ENCODE peak calls at places on chromosomes 5 and 9, in six cellular contexts. One of them, this sample, is unnamed.

GRCh38 chr9:121445986-121446385 is 53.7 kb downstream of the GGTA1 start:
- DNase-seq in cardiac fibroblast: no peak
- DNase-seq in cardiac muscle cell: no peak
- DNase-seq in body of pancreas: no peak
- DNase-seq in GM12864: no peak
- DNase-seq in uterus: no peak
- DNase-seq in this sample: peak

GRCh38 chr9:68685770-68686169 is 19.3 kb upstream of the PIP5K1B start:
- DNase-seq in cardiac fibroblast: no peak
- DNase-seq in cardiac muscle cell: peak
- DNase-seq in body of pancreas: peak
- DNase-seq in GM12864: peak
- DNase-seq in uterus: no peak
- DNase-seq in this sample: peak

GRCh38 chr5:62475072-62475471 is 62.5 kb downstream of the IPO11 start:
- DNase-seq in cardiac fibroblast: peak
- DNase-seq in cardiac muscle cell: peak
- DNase-seq in body of pancreas: no peak
- DNase-seq in GM12864: no peak
- DNase-seq in uterus: no peak
- DNase-seq in this sample: no peak

GRCh38 chr9:88258012-88258411 is 119.7 kb upstream of the SPATA31C2 start:
- DNase-seq in cardiac fibroblast: peak
- DNase-seq in cardiac muscle cell: peak
- DNase-seq in body of pancreas: peak
- DNase-seq in GM12864: no peak
- DNase-seq in uterus: peak
- DNase-seq in this sample: no peak

GRCh38 chr5:122972877-122973276 is 63.6 kb downstream of the PPIC start:
- DNase-seq in cardiac fibroblast: no peak
- DNase-seq in cardiac muscle cell: no peak
- DNase-seq in body of pancreas: no peak
- DNase-seq in GM12864: no peak
- DNase-seq in uterus: no peak
- DNase-seq in this sample: no peak

GRCh38 chr5:58722160-58722559 is 139.3 kb downstream of the RAB3C start:
- DNase-seq in cardiac fibroblast: no peak
- DNase-seq in cardiac muscle cell: no peak
- DNase-seq in body of pancreas: no peak
- DNase-seq in GM12864: no peak
- DNase-seq in uterus: no peak
- DNase-seq in this sample: no peak

GRCh38 chr9:124800306-124801259 is 23.6 kb downstream of the OLFML2A start:
- DNase-seq in cardiac fibroblast: peak
- DNase-seq in cardiac muscle cell: peak
- DNase-seq in body of pancreas: peak
- DNase-seq in GM12864: no peak
- DNase-seq in uterus: peak
- DNase-seq in this sample: peak

GRCh38 chr5:142960309-142960696 is 190.1 kb downstream of the ARHGAP26 start:
- DNase-seq in cardiac fibroblast: peak
- DNase-seq in cardiac muscle cell: peak
- DNase-seq in body of pancreas: no peak
- DNase-seq in GM12864: no peak
- DNase-seq in uterus: no peak
- DNase-seq in this sample: no peak

GRCh38 chr5:128081111-128081865 is 2.3 kb upstream of the SLC12A2 start:
- DNase-seq in cardiac fibroblast: peak
- DNase-seq in cardiac muscle cell: peak
- DNase-seq in body of pancreas: peak
- DNase-seq in GM12864: no peak
- DNase-seq in uterus: no peak
- DNase-seq in this sample: peak

GRCh38 chr5:60687927-60688720 is 11.8 kb downstream of the DEPDC1B start:
- DNase-seq in cardiac fibroblast: peak
- DNase-seq in cardiac muscle cell: peak
- DNase-seq in body of pancreas: no peak
- DNase-seq in GM12864: no peak
- DNase-seq in uterus: no peak
- DNase-seq in this sample: peak

GRCh38 chr9:126002476-126003350 is 255.5 kb downstream of the PBX3 start:
- DNase-seq in cardiac fibroblast: no peak
- DNase-seq in cardiac muscle cell: no peak
- DNase-seq in body of pancreas: no peak
- DNase-seq in GM12864: no peak
- DNase-seq in uterus: no peak
- DNase-seq in this sample: no peak

GRCh38 chr9:109498195-109499060 is at the start of gene PTPN3:
- DNase-seq in cardiac fibroblast: no peak
- DNase-seq in cardiac muscle cell: no peak
- DNase-seq in body of pancreas: peak
- DNase-seq in GM12864: no peak
- DNase-seq in uterus: no peak
- DNase-seq in this sample: no peak

GRCh38 chr9:130417602-130418001 is 27.2 kb upstream of the ASS1 start:
- DNase-seq in cardiac fibroblast: no peak
- DNase-seq in cardiac muscle cell: no peak
- DNase-seq in body of pancreas: no peak
- DNase-seq in GM12864: no peak
- DNase-seq in uterus: no peak
- DNase-seq in this sample: peak

GRCh38 chr5:53019320-53019719 is 30.2 kb downstream of the ITGA2 start:
- DNase-seq in cardiac fibroblast: peak
- DNase-seq in cardiac muscle cell: peak
- DNase-seq in body of pancreas: no peak
- DNase-seq in GM12864: no peak
- DNase-seq in uterus: no peak
- DNase-seq in this sample: no peak

GRCh38 chr9:126847051-126847450 is 13.4 kb upstream of the ZBTB34 start:
- DNase-seq in cardiac fibroblast: no peak
- DNase-seq in cardiac muscle cell: no peak
- DNase-seq in body of pancreas: no peak
- DNase-seq in GM12864: no peak
- DNase-seq in uterus: no peak
- DNase-seq in this sample: no peak

GRCh38 chr9:134546231-134546731 is 95.3 kb upstream of the COL5A1 start:
- DNase-seq in cardiac fibroblast: peak
- DNase-seq in cardiac muscle cell: peak
- DNase-seq in body of pancreas: no peak
- DNase-seq in GM12864: no peak
- DNase-seq in uterus: no peak
- DNase-seq in this sample: no peak

GRCh38 chr5:62977641-62978040 is 399.0 kb downstream of the LRRC70 start:
- DNase-seq in cardiac fibroblast: no peak
- DNase-seq in cardiac muscle cell: no peak
- DNase-seq in body of pancreas: no peak
- DNase-seq in GM12864: no peak
- DNase-seq in uterus: no peak
- DNase-seq in this sample: no peak

GRCh38 chr5:95761771-95762680 is 30.9 kb downstream of the RHOBTB3 start:
- DNase-seq in cardiac fibroblast: peak
- DNase-seq in cardiac muscle cell: peak
- DNase-seq in body of pancreas: no peak
- DNase-seq in GM12864: no peak
- DNase-seq in uterus: no peak
- DNase-seq in this sample: no peak

GRCh38 chr5:95762681-95763041 is 31.5 kb downstream of the RHOBTB3 start:
- DNase-seq in cardiac fibroblast: peak
- DNase-seq in cardiac muscle cell: peak
- DNase-seq in body of pancreas: no peak
- DNase-seq in GM12864: no peak
- DNase-seq in uterus: no peak
- DNase-seq in this sample: no peak

GRCh38 chr5:95760291-95761191 is 29.4 kb downstream of the RHOBTB3 start:
- DNase-seq in cardiac fibroblast: peak
- DNase-seq in cardiac muscle cell: peak
- DNase-seq in body of pancreas: no peak
- DNase-seq in GM12864: peak
- DNase-seq in uterus: no peak
- DNase-seq in this sample: peak

GRCh38 chr5:95759005-95759404 is 27.9 kb downstream of the RHOBTB3 start:
- DNase-seq in cardiac fibroblast: no peak
- DNase-seq in cardiac muscle cell: no peak
- DNase-seq in body of pancreas: peak
- DNase-seq in GM12864: no peak
- DNase-seq in uterus: no peak
- DNase-seq in this sample: no peak

GRCh38 chr5:95759634-95760033 is 28.5 kb downstream of the RHOBTB3 start:
- DNase-seq in cardiac fibroblast: peak
- DNase-seq in cardiac muscle cell: peak
- DNase-seq in body of pancreas: peak
- DNase-seq in GM12864: no peak
- DNase-seq in uterus: no peak
- DNase-seq in this sample: no peak
- H3K4me3 ChIP-seq in cardiac fibroblast: no peak
- H3K4me3 ChIP-seq in cardiac muscle cell: no peak
- H3K4me3 ChIP-seq in body of pancreas: no peak
- H3K4me3 ChIP-seq in GM12864: no peak
- H3K4me3 ChIP-seq in uterus: no peak
- H3K4me3 ChIP-seq in this sample: no peak

DNA sequence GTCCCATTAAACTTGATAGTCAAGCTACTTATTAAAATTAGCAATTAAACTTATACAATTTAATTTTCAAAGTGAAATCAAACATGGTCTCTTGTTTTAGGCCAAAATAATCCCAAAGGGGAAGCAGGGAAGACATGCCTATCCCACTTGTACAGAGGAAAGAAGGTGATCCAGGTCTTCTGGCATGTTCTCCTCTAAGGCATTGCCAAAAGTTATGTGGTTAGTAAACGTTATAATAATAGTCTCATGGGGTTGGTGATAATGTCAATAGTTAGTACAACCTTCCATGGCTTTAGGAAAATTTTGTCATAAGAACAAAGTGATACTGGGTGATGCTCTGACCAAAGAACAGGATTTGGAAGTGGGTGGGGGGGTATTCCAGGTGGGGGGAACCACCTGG is 52.8 kb downstream of the ROR2 start:
- DNase-seq in cardiac fibroblast: no peak
- DNase-seq in cardiac muscle cell: peak
- DNase-seq in body of pancreas: no peak
- DNase-seq in GM12864: no peak
- DNase-seq in uterus: no peak
- DNase-seq in this sample: no peak
- TF ChIP-seq CTCF in cardiac fibroblast: no peak
- TF ChIP-seq CTCF in cardiac muscle cell: no peak
- TF ChIP-seq CTCF in body of pancreas: no peak
- TF ChIP-seq CTCF in GM12864: no peak
- TF ChIP-seq CTCF in uterus: no peak
- TF ChIP-seq CTCF in this sample: no peak

DNA sequence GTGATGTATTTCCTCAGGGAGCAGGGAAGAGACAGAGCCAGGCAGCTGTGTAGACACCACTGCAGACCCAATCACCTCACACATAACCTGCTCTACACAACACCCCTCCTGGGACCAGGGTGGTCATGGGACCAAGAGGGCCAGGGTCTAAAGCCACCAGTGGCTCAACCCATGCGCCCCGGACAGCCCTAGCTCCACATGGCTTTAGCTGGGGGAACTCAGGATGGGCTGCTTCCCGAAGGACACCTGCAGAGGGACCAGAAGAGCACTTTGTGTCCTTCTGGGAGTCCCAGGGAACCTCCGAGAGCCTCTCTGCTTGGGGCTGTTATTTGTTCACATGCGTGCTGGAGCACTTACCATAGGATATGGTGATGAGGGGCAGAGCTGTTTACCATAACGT is 12.4 kb downstream of the SEPTIN8 start:
- DNase-seq in cardiac fibroblast: no peak
- DNase-seq in cardiac muscle cell: no peak
- DNase-seq in body of pancreas: no peak
- DNase-seq in GM12864: no peak
- DNase-seq in uterus: no peak
- DNase-seq in this sample: no peak
- H3K4me3 ChIP-seq in cardiac fibroblast: no peak
- H3K4me3 ChIP-seq in cardiac muscle cell: no peak
- H3K4me3 ChIP-seq in body of pancreas: no peak
- H3K4me3 ChIP-seq in GM12864: no peak
- H3K4me3 ChIP-seq in uterus: no peak
- H3K4me3 ChIP-seq in this sample: no peak

DNA sequence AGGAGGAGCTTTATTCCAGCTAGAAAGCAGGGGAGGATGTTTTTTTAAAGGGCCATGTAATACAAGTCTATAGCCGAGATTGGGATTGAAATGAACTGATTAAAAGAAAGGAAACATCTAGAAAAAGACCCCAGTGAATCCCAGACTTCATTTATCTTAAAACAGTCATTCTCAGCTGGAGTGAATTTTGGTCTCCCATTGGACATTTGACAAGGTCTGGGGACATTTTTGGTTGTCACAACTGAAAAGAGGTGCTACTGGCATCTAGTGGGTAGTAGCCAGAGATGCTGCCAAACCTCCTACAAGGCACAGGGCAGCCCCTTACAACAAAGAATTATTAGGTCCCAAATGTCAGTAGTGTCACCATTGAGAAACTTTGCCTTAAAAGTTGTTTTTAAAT is 16.3 kb upstream of the SPINK4 start:
- DNase-seq in cardiac fibroblast: peak
- DNase-seq in cardiac muscle cell: peak
- DNase-seq in body of pancreas: no peak
- DNase-seq in GM12864: no peak
- DNase-seq in uterus: no peak
- DNase-seq in this sample: peak
- TF ChIP-seq CTCF in cardiac fibroblast: peak
- TF ChIP-seq CTCF in cardiac muscle cell: peak
- TF ChIP-seq CTCF in body of pancreas: no peak
- TF ChIP-seq CTCF in GM12864: peak
- TF ChIP-seq CTCF in uterus: no peak
- TF ChIP-seq CTCF in this sample: peak

DNA sequence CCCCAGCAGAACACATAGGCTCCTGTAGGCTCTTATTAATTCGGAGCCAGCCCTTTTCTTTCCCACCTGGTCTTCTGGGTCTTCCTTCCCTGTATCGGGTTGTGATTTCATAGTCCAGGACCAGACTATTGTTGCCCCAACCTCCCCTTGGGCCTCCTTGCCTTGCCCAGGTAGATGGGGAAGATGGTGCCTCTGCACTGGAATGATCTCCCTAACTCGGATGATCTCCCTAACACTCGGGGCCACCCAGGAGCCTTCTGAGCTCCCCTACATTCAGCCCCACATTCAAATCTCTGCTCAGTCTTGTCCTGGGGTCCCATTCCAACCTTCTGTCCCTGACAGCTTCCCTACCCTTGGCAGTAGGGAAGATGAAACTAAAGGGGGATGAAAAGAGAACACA is 2.7 kb upstream of the IRF1 start:
- DNase-seq in cardiac fibroblast: no peak
- DNase-seq in cardiac muscle cell: no peak
- DNase-seq in body of pancreas: no peak
- DNase-seq in GM12864: no peak
- DNase-seq in uterus: no peak
- DNase-seq in this sample: no peak
- H3K4me3 ChIP-seq in cardiac fibroblast: no peak
- H3K4me3 ChIP-seq in cardiac muscle cell: no peak
- H3K4me3 ChIP-seq in body of pancreas: no peak
- H3K4me3 ChIP-seq in GM12864: no peak
- H3K4me3 ChIP-seq in uterus: no peak
- H3K4me3 ChIP-seq in this sample: no peak